ENCODE peak calls at places on chromosomes 11 and 22, in four cellular contexts. P, D, B and F are unnamed samples.

GRCh38 chr22:45757068-45757467 is 85.4 kb downstream of the ATXN10 start:
- DNase-seq in B (peak; percentile 87), D (peak; percentile 37), P (peak; percentile 58), F (no peak)

GRCh38 chr11:131925829-131926228 is 555.4 kb downstream of the NTM start:
- DNase-seq in D (no peak), P (no peak), B (peak; percentile 41), F (no peak)

GRCh38 chr22:32164084-32164894 is 5.2 kb upstream of the C22orf42 start:
- DNase-seq in B (no peak), D (no peak), P (no peak), F (no peak)

GRCh38 chr11:17558916-17559315 is 11.9 kb downstream of the OTOG start:
- DNase-seq in B (no peak), P (no peak), D (no peak), F (no peak)

GRCh38 chr11:71448257-71449161 is at the start of gene DHCR7:
- DNase-seq in D (peak; percentile 94), B (peak; percentile 98), P (peak; percentile 96), F (peak; percentile 93)

GRCh38 chr11:10107522-10107921 is 186.5 kb downstream of the SBF2 start:
- DNase-seq in B (no peak), P (no peak), D (no peak), F (no peak)

GRCh38 chr22:42902875-42903510 is 45.9 kb upstream of the ARFGAP3 start:
- DNase-seq in D (no peak), B (peak; percentile 41), P (no peak), F (no peak)

GRCh38 chr11:67290801-67291200 is 1.7 kb downstream of the ANKRD13D start:
- DNase-seq in B (no peak), P (peak; percentile 67), D (no peak), F (no peak)

GRCh38 chr11:17781626-17782025 is 47.0 kb downstream of the KCNC1 start:
- DNase-seq in D (no peak), P (no peak), B (no peak), F (no peak)

GRCh38 chr11:123260511-123261211 is 65.6 kb upstream of the CLMP start:
- DNase-seq in B (no peak), P (no peak), D (no peak), F (no peak)

DNA sequence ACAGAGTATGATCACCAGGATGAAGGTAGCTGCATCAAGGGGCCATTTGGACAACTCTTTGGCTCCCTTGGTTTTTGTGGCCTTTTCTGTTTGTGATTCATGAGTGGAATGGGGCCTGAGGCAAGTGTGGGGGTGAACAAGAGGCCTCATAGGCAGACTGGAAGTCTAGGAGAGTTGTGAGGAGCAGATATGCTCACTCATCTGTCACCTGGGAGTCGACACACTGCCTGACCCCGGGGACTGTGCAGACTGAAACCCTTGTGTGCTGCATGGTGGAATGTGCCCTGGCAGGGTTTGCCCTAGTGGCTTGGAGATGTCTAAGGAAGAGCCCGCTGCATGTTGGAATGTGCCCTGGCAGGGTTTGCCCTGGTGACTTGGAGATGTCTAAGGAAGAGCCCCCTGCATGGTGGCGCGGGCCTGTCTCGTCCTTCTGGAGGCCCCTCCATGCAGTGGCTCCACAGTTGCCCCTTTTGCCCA is 60.0 kb downstream of the MED15 start:
- DNase-seq in B (no peak), D (no peak), P (peak; percentile 94), F (no peak)
- H3K36me3 ChIP-seq in B (peaks cover 66% of the 10 kb centered on the region), D (no peaks in the 10 kb centered on the region), P (peaks cover 53% of the 10 kb centered on the region), F (peaks cover 24% of the 10 kb centered on the region)

DNA sequence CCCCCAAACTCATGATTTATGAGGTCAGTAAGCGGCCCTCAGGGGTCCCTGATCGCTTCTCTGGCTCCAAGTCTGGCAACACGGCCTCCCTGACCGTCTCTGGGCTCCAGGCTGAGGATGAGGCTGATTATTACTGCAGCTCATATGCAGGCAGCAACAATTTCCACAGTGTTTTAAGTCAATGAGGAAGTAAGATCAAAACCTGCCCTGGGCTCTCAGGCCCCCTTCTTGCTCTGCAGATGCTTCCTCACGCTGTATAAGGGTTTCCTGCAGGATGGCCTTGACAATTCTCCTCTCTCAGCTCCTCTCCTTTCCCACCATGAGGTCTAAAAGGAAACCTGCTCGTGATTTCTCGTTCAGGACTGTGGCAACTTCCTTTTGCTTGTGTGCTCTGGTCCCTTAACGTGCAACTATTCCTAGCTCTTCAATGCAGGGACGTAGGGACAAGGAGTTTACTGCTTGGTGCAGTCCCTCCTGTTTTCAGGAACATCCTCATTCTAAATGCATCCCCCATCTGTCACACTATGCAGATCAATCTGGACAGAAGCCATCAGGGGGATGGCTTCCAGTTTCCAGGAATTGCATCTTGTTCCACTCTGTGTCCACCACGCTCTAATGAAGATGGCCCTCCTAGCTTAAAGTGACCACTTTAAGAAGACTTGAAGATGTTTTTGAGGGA is 64.4 kb upstream of the IGLL5 start:
- DNase-seq in D (no peak), P (no peak), B (no peak), F (no peak)
- H3K27ac ChIP-seq in D (no peak overlapping the region), P (no peak overlapping the region), B (no peak overlapping the region), F (peak overlapping the region; percentile 22)

GRCh38 chr11:126956664-126957063 is 43.9 kb downstream of the KIRREL3 start:
- DNase-seq in D (no peak), P (no peak), B (no peak), F (no peak)

GRCh38 chr11:126963603-126964353 is 36.8 kb downstream of the KIRREL3 start:
- DNase-seq in B (no peak), P (peak; percentile 82), D (no peak), F (no peak)

GRCh38 chr11:126965331-126965730 is 35.2 kb downstream of the KIRREL3 start:
- DNase-seq in B (no peak), D (no peak), P (no peak), F (no peak)

GRCh38 chr11:126963115-126963514 is 37.5 kb downstream of the KIRREL3 start:
- DNase-seq in B (no peak), D (no peak), P (no peak), F (no peak)

DNA sequence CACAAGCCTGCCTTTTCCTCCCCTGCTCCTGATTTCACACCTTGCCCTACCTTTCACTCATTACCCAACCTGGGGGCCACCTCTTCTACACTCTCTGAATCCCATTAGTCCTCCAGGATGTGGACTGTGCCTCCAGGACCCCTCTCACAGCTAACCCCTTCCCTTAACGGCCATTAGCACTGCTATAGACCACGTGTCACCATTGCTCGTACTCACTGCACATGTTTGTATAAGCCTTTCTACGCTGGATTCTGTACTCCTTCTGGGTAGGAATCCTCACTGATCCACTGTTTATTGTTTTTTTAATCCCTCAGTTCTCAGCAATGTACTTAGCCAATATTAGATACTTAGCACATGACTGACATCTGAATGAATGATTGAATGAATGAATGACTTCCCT is 40.9 kb downstream of the KIRREL3 start:
- DNase-seq in D (no peak), B (no peak), P (no peak), F (no peak)
- H3K36me3 ChIP-seq in D (no peaks in the 10 kb centered on the region), B (no peaks in the 10 kb centered on the region), P (peaks cover 4% of the 10 kb centered on the region), F (no peaks in the 10 kb centered on the region)

GRCh38 chr11:62506413-62506940 is 40.1 kb downstream of the AHNAK start:
- DNase-seq in D (no peak), B (no peak), P (no peak), F (no peak)
- H3K27ac ChIP-seq in D (no peak overlapping the region), B (no peak overlapping the region), P (no peak overlapping the region), F (no peak overlapping the region)